ENCODE peak calls at places on chromosomes 11 and 22, in five cellular contexts. R, X, G, U and P are unnamed samples.

GRCh38 chr11:134170909-134171281 is 52.9 kb downstream of the NCAPD3 start:
- DNase-seq in R (no peak), X (no peak), G (no peak), U (no peak), P (no peak)

GRCh38 chr11:66341502-66342126 is 3.3 kb downstream of the BRMS1 start:
- DNase-seq in R (no peak), X (no peak), G (no peak), U (peak; percentile 46), P (no peak)

GRCh38 chr22:39543095-39543494 is 10.5 kb upstream of the RPS19BP1 start:
- DNase-seq in R (no peak), X (no peak), G (no peak), U (no peak), P (no peak)

GRCh38 chr11:10993186-10993585 is 135.3 kb upstream of the ZBED5 start:
- DNase-seq in R (no peak), X (no peak), G (no peak), U (no peak), P (no peak)

GRCh38 chr11:27468209-27468608 is 4.4 kb downstream of the LGR4 start:
- DNase-seq in R (no peak), X (no peak), G (no peak), U (no peak), P (no peak)

GRCh38 chr11:126797801-126798200 is 202.8 kb downstream of the KIRREL3 start:
- DNase-seq in R (no peak), X (no peak), G (no peak), U (no peak), P (no peak)

GRCh38 chr11:75815345-75815983 is 454 bp downstream of the UVRAG start:
- DNase-seq in R (peak; percentile 28), X (peak; percentile 52), G (peak; percentile 24), U (no peak), P (peak; percentile 51)

GRCh38 chr11:107183963-107184362 is 165.7 kb upstream of the GUCY1A2 start:
- DNase-seq in R (no peak), X (no peak), G (no peak), U (no peak), P (no peak)

GRCh38 chr11:30478923-30479322 is 107.2 kb downstream of the MPPED2 start:
- DNase-seq in R (no peak), X (no peak), G (no peak), U (no peak), P (no peak)

GRCh38 chr11:34318111-34319037 is 39.4 kb downstream of the ABTB2 start:
- DNase-seq in R (no peak), X (no peak), G (no peak), U (no peak), P (no peak)

GRCh38 chr11:62605902-62606301 is 4.2 kb upstream of the MTA2 start:
- DNase-seq in R (no peak), X (no peak), G (no peak), U (no peak), P (no peak)

GRCh38 chr11:12222099-12222751 is 111.8 kb downstream of the MICAL2 start:
- DNase-seq in R (no peak), X (no peak), G (no peak), U (peak; percentile 82), P (no peak)

GRCh38 chr11:120334894-120335462 is 1.2 kb upstream of the ARHGEF12 start:
- DNase-seq in R (peak; percentile 54), X (peak; percentile 50), G (peak; percentile 62), U (no peak), P (peak; percentile 47)

GRCh38 chr11:15810079-15810478 is 546.3 kb downstream of the SOX6 start:
- DNase-seq in R (no peak), X (no peak), G (no peak), U (no peak), P (no peak)

GRCh38 chr11:2802389-2803185 is 83.0 kb downstream of the CDKN1C start:
- DNase-seq in R (no peak), X (no peak), G (no peak), U (peak; percentile 58), P (no peak)

GRCh38 chr11:66464916-66465315 is 1.8 kb upstream of the PELI3 start:
- DNase-seq in R (no peak), X (no peak), G (no peak), U (no peak), P (no peak)

GRCh38 chr22:27804683-27805297 is 3.2 kb upstream of the MN1 start:
- DNase-seq in R (peak; percentile 75), X (peak; percentile 62), G (peak; percentile 82), U (peak; percentile 76), P (peak; percentile 30)

GRCh38 chr11:1827095-1827797 is 7.5 kb upstream of the SYT8 start:
- DNase-seq in R (no peak), X (no peak), G (peak; percentile 93), U (peak; percentile 85), P (no peak)

GRCh38 chr22:19955241-19956128 is 13.9 kb upstream of the TXNRD2 start:
- DNase-seq in R (no peak), X (no peak), G (no peak), U (no peak), P (no peak)

GRCh38 chr11:62104816-62105610 is 18.8 kb upstream of the INCENP start:
- DNase-seq in R (no peak), X (no peak), G (no peak), U (no peak), P (no peak)

GRCh38 chr11:76313913-76314740 is 66.8 kb downstream of the THAP12 start:
- DNase-seq in R (no peak), X (no peak), G (no peak), U (no peak), P (no peak)

GRCh38 chr22:37906364-37907008 is 389 bp downstream of the MICALL1 start:
- DNase-seq in R (peak; percentile 75), X (peak; percentile 56), G (peak; percentile 40), U (no peak), P (no peak)

GRCh38 chr11:44806631-44807030 is 79.9 kb downstream of the TSPAN18 start:
- DNase-seq in R (no peak), X (no peak), G (no peak), U (no peak), P (no peak)

GRCh38 chr11:43576834-43577521 is 103.6 kb upstream of the HSD17B12 start:
- DNase-seq in R (peak; percentile 48), X (peak; percentile 36), G (peak; percentile 51), U (no peak), P (no peak)

GRCh38 chr11:66841861-66842260 is 1.4 kb upstream of the RCE1 start:
- DNase-seq in R (no peak), X (no peak), G (no peak), U (no peak), P (no peak)

GRCh38 chr22:40529817-40530216 is 106.7 kb downstream of the MRTFA start:
- DNase-seq in R (no peak), X (no peak), G (no peak), U (no peak), P (no peak)

GRCh38 chr22:40008726-40009125 is 14.0 kb downstream of the FAM83F start:
- DNase-seq in R (no peak), X (no peak), G (no peak), U (no peak), P (no peak)

GRCh38 chr22:41242396-41243117 is 1.8 kb upstream of the CHADL start:
- DNase-seq in R (no peak), X (no peak), G (no peak), U (no peak), P (no peak)

GRCh38 chr22:38638734-38639133 is 17.5 kb downstream of the FAM227A start:
- DNase-seq in R (no peak), X (no peak), G (no peak), U (no peak), P (no peak)

GRCh38 chr22:38172489-38173155 is 9.0 kb downstream of the PLA2G6 start:
- DNase-seq in R (no peak), X (no peak), G (peak; percentile 89), U (peak; percentile 73), P (no peak)

GRCh38 chr22:36950797-36951590 is 37.6 kb downstream of the CSF2RB start:
- DNase-seq in R (no peak), X (no peak), G (no peak), U (no peak), P (no peak)

GRCh38 chr11:46534713-46535112 is 59.1 kb downstream of the AMBRA1 start:
- DNase-seq in R (no peak), X (no peak), G (no peak), U (no peak), P (no peak)

GRCh38 chr22:46614070-46614931 is 5.9 kb upstream of the GRAMD4 start:
- DNase-seq in R (peak; percentile 59), X (peak; percentile 63), G (no peak), U (no peak), P (no peak)

GRCh38 chr11:61075891-61076290 is 26.4 kb upstream of the CD5 start:
- DNase-seq in R (no peak), X (no peak), G (peak; percentile 68), U (no peak), P (no peak)

GRCh38 chr11:14136561-14136960 is 174.0 kb downstream of the SPON1 start:
- DNase-seq in R (no peak), X (no peak), G (no peak), U (no peak), P (no peak)

GRCh38 chr11:56698795-56699194 is at the start of gene OR9G1:
- DNase-seq in R (no peak), X (no peak), G (no peak), U (no peak), P (no peak)